ENCODE peak calls at places on chromosomes 16 and 17, in seven cellular contexts. Q, Y, T, G, A, D and B are unnamed samples. For H3K4me1 and H3K27me3, the result is how much of the 10 kb centered on the place peaks cover.

GRCh38 chr17:27244481-27245223 is 49.3 kb upstream of the WSB1 start:
- DNase-seq in Q (no peak), Y (peak), T (no peak), G (peak), A (peak), D (peak), B (peak)

GRCh38 chr17:35871415-35871814 is 2.7 kb upstream of the HEATR9 start:
- DNase-seq in Q (no peak), Y (no peak), T (peak), G (no peak), A (no peak), D (no peak), B (no peak)

GRCh38 chr16:7272567-7273158 is 60.0 kb upstream of the RBFOX1 start:
- DNase-seq in Q (no peak), Y (no peak), T (no peak), G (no peak), A (no peak), D (no peak), B (no peak)

GRCh38 chr16:22206847-22207714 is 1.0 kb downstream of the EEF2K start:
- DNase-seq in Q (no peak), Y (peak), T (peak), G (peak), A (peak), D (peak), B (peak)

GRCh38 chr17:29590979-29591736 is 1.7 kb upstream of the GIT1 start:
- DNase-seq in Q (no peak), Y (peak), T (no peak), G (peak), A (peak), D (peak), B (peak)

GRCh38 chr16:9007177-9007794 is 43.6 kb upstream of the USP7 start:
- DNase-seq in Q (no peak), Y (no peak), T (no peak), G (no peak), A (peak), D (no peak), B (no peak)

GRCh38 chr16:17839272-17839671 is 368.5 kb upstream of the XYLT1 start:
- DNase-seq in Q (no peak), Y (no peak), T (no peak), G (no peak), A (no peak), D (no peak), B (no peak)

GRCh38 chr17:13736915-13737314 is 135.2 kb upstream of the HS3ST3A1 start:
- DNase-seq in Q (no peak), Y (no peak), T (no peak), G (no peak), A (peak), D (no peak), B (no peak)

GRCh38 chr16:11550651-11551498 is 35.8 kb downstream of the LITAF start:
- DNase-seq in Q (no peak), Y (no peak), T (no peak), G (no peak), A (no peak), D (no peak), B (no peak)

GRCh38 chr16:70252355-70252988 is 732 bp upstream of the EXOSC6 start:
- DNase-seq in Q (peak), Y (no peak), T (peak), G (no peak), A (peak), D (no peak), B (no peak)

GRCh38 chr17:42536372-42537155 is 523 bp downstream of the NAGLU start:
- DNase-seq in Q (no peak), Y (peak), T (peak), G (peak), A (peak), D (peak), B (peak)

GRCh38 chr17:28675980-28676379 is 14.0 kb downstream of the SUPT6H start:
- DNase-seq in Q (no peak), Y (no peak), T (no peak), G (no peak), A (no peak), D (no peak), B (no peak)

GRCh38 chr16:81618661-81619060 is 160.4 kb upstream of the PLCG2 start:
- DNase-seq in Q (no peak), Y (no peak), T (no peak), G (no peak), A (no peak), D (no peak), B (no peak)

GRCh38 chr16:69301187-69301586 is 10.0 kb upstream of the VPS4A start:
- DNase-seq in Q (no peak), Y (no peak), T (no peak), G (no peak), A (no peak), D (no peak), B (no peak)

GRCh38 chr17:16439867-16440351 is 24.5 kb downstream of the TRPV2 start:
- DNase-seq in Q (no peak), Y (no peak), T (peak), G (no peak), A (peak), D (no peak), B (no peak)

GRCh38 chr16:68298907-68299515 is 11.7 kb downstream of the SLC7A6OS start:
- DNase-seq in Q (no peak), Y (peak), T (no peak), G (peak), A (peak), D (no peak), B (peak)
- H3K27ac ChIP-seq in Q (no peak), Y (no peak), T (no peak), G (peak), A (peak), D (peak), B (peak)

GRCh38 chr17:57406131-57406980 is 150.0 kb downstream of the MSI2 start:
- DNase-seq in Q (peak), Y (no peak), T (no peak), G (no peak), A (peak), D (no peak), B (peak)

GRCh38 chr17:57404073-57404472 is 147.8 kb downstream of the MSI2 start:
- DNase-seq in Q (no peak), Y (no peak), T (no peak), G (no peak), A (no peak), D (no peak), B (no peak)

GRCh38 chr17:57404807-57405485 is 148.6 kb downstream of the MSI2 start:
- DNase-seq in Q (no peak), Y (no peak), T (no peak), G (no peak), A (no peak), D (no peak), B (no peak)

GRCh38 chr17:57406981-57407286 is 150.6 kb downstream of the MSI2 start:
- DNase-seq in Q (no peak), Y (no peak), T (no peak), G (no peak), A (no peak), D (no peak), B (no peak)

DNA sequence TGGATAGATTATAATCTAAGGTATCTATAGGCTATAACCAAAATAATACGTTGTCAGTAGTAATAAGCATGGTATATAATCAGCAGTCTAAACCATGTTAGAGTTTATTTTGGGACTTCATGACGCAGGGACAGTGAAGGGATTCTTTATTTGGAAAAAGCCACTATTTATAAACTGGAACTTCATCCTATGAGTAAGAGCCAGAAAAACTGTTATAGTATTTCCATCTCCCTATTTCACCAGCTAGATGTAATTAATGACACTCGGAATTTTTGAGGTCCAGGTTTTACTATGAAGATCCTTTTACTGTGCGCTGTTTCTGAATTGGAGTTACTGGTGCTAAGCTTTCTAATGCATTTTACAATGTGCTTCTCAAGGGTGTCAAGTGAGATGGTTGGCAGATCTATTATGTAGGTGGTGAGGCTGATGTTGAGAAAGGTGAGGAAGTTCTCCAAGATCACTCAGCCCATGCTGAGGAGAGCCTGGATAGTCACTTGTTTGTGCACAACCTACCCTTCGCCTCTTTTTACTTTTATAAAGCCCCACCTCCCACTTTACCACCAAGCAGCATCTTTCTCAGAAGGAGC is 149.3 kb downstream of the MSI2 start:
- DNase-seq in Q (no peak), Y (no peak), T (no peak), G (no peak), A (no peak), D (no peak), B (no peak)
- H3K4me1 ChIP-seq in Q (half or more), Y (under half), T (under half), G (under half), A (under half), D (under half), B (under half)

GRCh38 chr16:75323198-75323597 is 71.8 kb upstream of the BCAR1 start:
- DNase-seq in Q (no peak), Y (no peak), T (no peak), G (no peak), A (peak), D (no peak), B (no peak)

GRCh38 chr16:75322706-75323105 is 71.3 kb upstream of the BCAR1 start:
- DNase-seq in Q (no peak), Y (no peak), T (no peak), G (no peak), A (peak), D (no peak), B (no peak)

GRCh38 chr16:75320435-75320834 is 69.0 kb upstream of the BCAR1 start:
- DNase-seq in Q (peak), Y (no peak), T (no peak), G (peak), A (peak), D (no peak), B (peak)

GRCh38 chr16:75326333-75326732 is 74.9 kb upstream of the BCAR1 start:
- DNase-seq in Q (no peak), Y (no peak), T (no peak), G (no peak), A (no peak), D (no peak), B (no peak)

DNA sequence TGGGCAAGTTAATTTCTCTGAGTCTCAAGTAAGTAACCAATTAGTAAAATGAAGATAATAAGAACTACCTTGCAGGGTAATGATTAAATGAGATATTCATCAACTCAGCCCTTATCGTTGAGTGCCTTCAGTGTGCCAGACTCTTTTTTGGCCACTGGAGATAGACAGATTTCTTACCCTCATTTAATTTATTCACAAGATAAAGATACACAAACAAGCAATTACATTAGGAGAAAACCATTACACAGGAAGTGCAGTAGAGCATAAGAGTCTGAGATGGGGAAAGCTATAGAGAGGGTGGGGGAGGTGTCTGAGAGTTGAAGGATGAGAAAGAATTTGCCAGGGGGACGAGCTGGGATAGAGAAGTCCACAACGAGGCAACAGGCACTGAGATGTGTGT is 72.5 kb upstream of the BCAR1 start:
- DNase-seq in Q (no peak), Y (no peak), T (no peak), G (no peak), A (no peak), D (no peak), B (no peak)
- H3K27me3 ChIP-seq in Q (under half), Y (under half), T (under half), G (under half), A (under half), D (under half), B (under half)

GRCh38 chr16:78396673-78397072 is 297.2 kb downstream of the WWOX start:
- DNase-seq in Q (no peak), Y (no peak), T (no peak), G (no peak), A (no peak), D (no peak), B (no peak)
- H3K27ac ChIP-seq in Q (no peak), Y (no peak), T (no peak), G (no peak), A (no peak), D (no peak), B (no peak)

DNA sequence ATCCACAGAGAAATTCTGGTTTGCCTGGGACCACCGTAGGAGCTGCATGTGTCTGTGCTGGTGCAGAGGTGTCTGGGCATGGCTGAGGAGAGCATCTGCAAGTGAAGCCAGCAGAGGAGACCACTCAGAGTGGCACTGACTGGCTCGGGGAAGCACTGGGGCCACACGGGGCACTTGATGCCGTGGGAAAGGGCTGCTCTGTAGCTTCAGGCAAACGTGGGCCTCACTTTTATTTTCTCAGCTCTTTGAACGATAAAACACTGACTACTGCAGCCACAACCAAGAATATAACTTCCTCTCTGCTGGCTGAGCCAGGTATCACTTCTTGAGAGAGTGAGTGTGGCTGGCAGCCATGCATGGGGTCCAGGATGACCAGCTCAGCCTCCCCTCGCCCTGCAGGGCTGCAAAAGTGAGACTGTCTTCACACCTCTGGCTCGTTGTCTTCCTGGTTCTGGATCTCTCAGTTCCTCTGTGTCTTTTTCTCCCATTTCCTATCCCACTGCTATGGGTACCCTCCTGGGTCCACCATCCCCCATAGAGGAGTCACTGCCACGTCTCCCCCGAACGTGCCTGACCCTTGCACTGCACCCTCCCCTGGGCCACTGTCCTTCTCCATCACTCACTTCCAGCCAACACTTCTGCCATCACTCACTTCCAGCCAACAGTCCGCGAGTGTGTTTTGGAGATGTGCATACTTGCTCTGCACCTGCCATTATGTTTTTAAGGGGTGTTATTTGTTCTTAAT is 201.4 kb upstream of the CHMP6 start:
- DNase-seq in Q (no peak), Y (no peak), T (no peak), G (peak), A (peak), D (peak), B (no peak)
- H3K4me1 ChIP-seq in Q (under half), Y (under half), T (half or more), G (half or more), A (half or more), D (under half), B (under half)

DNA sequence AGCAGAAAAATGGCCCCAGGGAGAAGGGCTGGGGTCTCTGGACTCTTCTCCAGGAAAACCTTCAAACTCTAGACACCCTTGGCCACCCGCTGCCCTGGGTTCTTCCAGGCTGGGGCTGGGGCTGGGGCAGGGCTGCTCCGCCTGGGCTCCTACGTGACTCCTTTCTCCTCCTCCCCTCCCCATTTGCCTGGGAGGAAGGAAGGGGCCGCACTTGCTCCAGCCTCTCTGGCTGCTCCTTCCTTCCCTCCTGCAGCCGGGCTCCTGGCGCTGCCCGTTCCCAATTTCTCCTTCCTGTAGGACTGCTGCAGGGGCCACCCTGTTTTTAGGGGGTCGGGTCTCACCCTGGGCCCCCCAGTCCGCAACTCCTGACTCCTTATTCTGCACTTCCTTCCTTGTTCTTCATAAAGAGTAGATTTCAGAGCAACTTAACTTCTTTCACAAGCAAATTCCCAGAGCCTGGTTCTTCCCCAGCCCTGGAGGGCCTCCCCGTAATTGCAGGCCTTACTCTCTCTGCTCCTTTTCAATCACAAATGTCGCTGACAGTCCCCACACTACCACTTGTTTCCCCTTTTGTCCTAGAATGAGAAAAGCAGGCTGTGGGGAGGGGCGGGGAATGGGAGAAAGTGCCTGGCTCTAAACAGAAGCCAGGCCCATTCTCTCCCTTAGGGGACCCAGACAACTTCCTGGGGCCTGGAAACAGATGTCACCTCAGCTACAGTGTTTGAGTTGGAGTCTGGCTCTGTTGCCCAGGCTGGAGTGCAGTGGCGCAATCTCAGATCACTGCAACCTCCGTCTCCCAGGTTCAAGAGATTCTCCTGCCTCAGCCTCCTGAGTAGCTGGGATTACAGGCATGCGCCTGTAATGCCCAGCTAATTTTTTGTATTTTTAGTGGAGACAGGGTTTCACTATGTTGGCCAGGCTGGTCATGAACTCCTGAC is 137.8 kb downstream of the ENGASE start:
- DNase-seq in Q (no peak), Y (no peak), T (no peak), G (no peak), A (no peak), D (no peak), B (no peak)
- H3K27me3 ChIP-seq in Q (under half), Y (under half), T (under half), G (under half), A (under half), D (under half), B (under half)

DNA sequence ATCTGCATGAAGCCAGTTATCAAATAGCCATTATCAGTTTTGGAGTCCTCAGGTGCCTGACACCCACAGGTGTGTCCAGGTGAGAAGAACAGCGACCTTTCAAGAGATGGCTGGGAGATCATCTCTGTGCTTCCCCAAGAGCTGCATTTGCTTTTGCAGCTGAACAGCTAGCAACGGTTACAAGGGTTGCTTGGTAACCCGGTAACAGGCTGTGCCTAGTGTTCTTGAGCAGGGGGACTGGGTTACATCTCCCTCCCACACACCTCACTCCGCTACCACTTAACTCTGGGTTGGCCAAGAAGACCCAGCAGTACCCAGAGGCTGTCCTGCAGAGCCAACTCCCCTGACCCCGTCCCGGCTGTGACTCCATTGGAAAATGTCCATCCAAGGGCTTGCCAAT is 147.0 kb downstream of the SLC39A11 start:
- DNase-seq in Q (no peak), Y (no peak), T (no peak), G (no peak), A (no peak), D (no peak), B (no peak)
- H3K27ac ChIP-seq in Q (no peak), Y (no peak), T (no peak), G (no peak), A (no peak), D (no peak), B (no peak)

DNA sequence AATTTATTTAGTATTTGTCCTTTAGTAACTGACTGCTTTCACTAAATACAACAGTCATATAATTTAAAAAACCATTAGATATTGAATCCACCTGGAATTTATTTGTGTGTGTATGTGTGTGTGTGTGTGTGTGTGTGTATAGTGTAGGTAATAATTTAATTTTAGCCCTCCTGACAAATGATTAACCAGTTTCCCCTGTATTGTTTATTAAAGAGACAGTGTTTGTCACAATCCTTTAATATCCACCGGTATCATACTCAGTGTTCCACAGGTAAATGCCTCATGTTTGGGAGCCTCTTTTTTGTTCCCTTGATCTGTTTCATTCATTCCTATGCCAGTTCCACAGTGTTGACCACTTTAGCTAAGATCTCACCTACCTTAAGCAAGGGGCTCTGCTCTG is 134.6 kb upstream of the IRX3 start:
- DNase-seq in Q (no peak), Y (no peak), T (no peak), G (no peak), A (no peak), D (no peak), B (no peak)
- H3K4me1 ChIP-seq in Q (under half), Y (under half), T (under half), G (under half), A (under half), D (under half), B (under half)